ENCODE peak calls at places on chromosomes 6 and 20, in seven cellular contexts. J is CD4-positive, alpha-beta T cell; H is GM10248; Z is H9; I is heart right ventricle; C is fibroblast of lung; F is neural progenitor cell. B is an unnamed sample.

GRCh38 chr6:32198345-32198696 is 5.9 kb upstream of the GPSM3 start:
- DNase-seq in F (no peak), Z (no peak), C (no peak), I (no peak), J (no peak), H (no peak), B (no peak)

GRCh38 chr6:157376241-157376640 is 4.7 kb upstream of the ZDHHC14 start:
- DNase-seq in Z (no peak), I (no peak), J (no peak), H (no peak), C (no peak), F (no peak), B (no peak)

GRCh38 chr20:48921883-48922867 is 664 bp downstream of the ARFGEF2 start:
- DNase-seq in F (no peak), I (peak; percentile 62), Z (no peak), C (peak; percentile 53), H (no peak), J (no peak), B (no peak)

GRCh38 chr6:36373368-36374009 is 14.0 kb downstream of the ETV7 start:
- DNase-seq in F (no peak), H (no peak), J (no peak), Z (no peak), I (no peak), C (no peak), B (no peak)

GRCh38 chr6:89298680-89299450 is 16.2 kb downstream of the GABRR2 start:
- DNase-seq in J (no peak), H (peak; percentile 43), C (peak; percentile 68), Z (no peak), I (no peak), F (no peak), B (no peak)

GRCh38 chr6:38143191-38144154 is 323.9 kb downstream of the ZFAND3 start:
- DNase-seq in C (no peak), Z (no peak), H (no peak), I (no peak), J (no peak), F (no peak), B (no peak)

GRCh38 chr6:162153991-162154390 is 573.6 kb downstream of the PRKN start:
- DNase-seq in J (no peak), F (no peak), C (no peak), I (no peak), Z (no peak), H (no peak), B (no peak)

GRCh38 chr6:8507286-8507685 is 71.9 kb upstream of the SLC35B3 start:
- DNase-seq in H (no peak), F (no peak), I (no peak), J (no peak), Z (no peak), C (no peak), B (no peak)

GRCh38 chr6:73774311-73774766 is 78.3 kb downstream of the CD109 start:
- DNase-seq in C (peak; percentile 91), F (no peak), I (peak; percentile 19), Z (no peak), J (no peak), H (no peak), B (peak; percentile 24)

GRCh38 chr6:163324326-163324927 is 90.1 kb upstream of the QKI start:
- DNase-seq in Z (no peak), J (no peak), I (no peak), C (peak; percentile 56), F (no peak), H (no peak), B (no peak)

GRCh38 chr20:57581202-57582028 is 20.5 kb downstream of the PCK1 start:
- DNase-seq in H (no peak), J (no peak), Z (no peak), I (no peak), C (no peak), F (no peak), B (no peak)

GRCh38 chr6:161954077-161954476 is 680.2 kb upstream of the AGPAT4 start:
- DNase-seq in F (no peak), I (no peak), Z (no peak), H (no peak), J (no peak), C (peak; percentile 51), B (no peak)

GRCh38 chr6:143539106-143539505 is 27.6 kb upstream of the FUCA2 start:
- DNase-seq in Z (no peak), H (no peak), C (no peak), J (no peak), F (no peak), I (no peak), B (no peak)

GRCh38 chr6:85453490-85453889 is 3.6 kb downstream of the NT5E start:
- DNase-seq in Z (no peak), F (no peak), C (no peak), I (no peak), J (no peak), H (no peak), B (no peak)

GRCh38 chr6:56101141-56101553 is 146.2 kb downstream of the COL21A1 start:
- DNase-seq in J (no peak), H (no peak), C (peak; percentile 96), F (no peak), I (no peak), Z (no peak), B (peak; percentile 83)

GRCh38 chr20:30286157-30286556 is 971.3 kb upstream of the DEFB115 start:
- DNase-seq in J (no peak), H (no peak), C (no peak), I (no peak), Z (no peak), F (no peak), B (no peak)

GRCh38 chr6:117266948-117267347 is 1.6 kb downstream of the VGLL2 start:
- DNase-seq in Z (no peak), J (no peak), I (no peak), F (no peak), C (no peak), H (no peak), B (no peak)

GRCh38 chr6:117264487-117265424 is 602 bp upstream of the VGLL2 start:
- DNase-seq in I (no peak), J (no peak), C (peak; percentile 12), H (peak; percentile 47), F (peak; percentile 36), Z (peak; percentile 39), B (no peak)

GRCh38 chr6:117266267-117266797 is 974 bp downstream of the VGLL2 start:
- DNase-seq in Z (no peak), J (no peak), F (peak; percentile 29), C (no peak), I (no peak), H (no peak), B (no peak)

GRCh38 chr6:117263353-117263927 is 1.9 kb upstream of the VGLL2 start:
- DNase-seq in J (no peak), C (no peak), I (no peak), H (peak; percentile 11), Z (no peak), F (no peak), B (no peak)

GRCh38 chr6:117265425-117266266 is at the start of gene VGLL2:
- DNase-seq in Z (peak; percentile 70), C (peak; percentile 49), J (no peak), H (peak; percentile 25), I (peak; percentile 37), F (peak; percentile 87), B (no peak)
- TF ChIP-seq CTCF in Z (no peak), C (no peak), J (no peak), H (no peak), I (peak; percentile 29), F (peak; percentile 30), B (peak; percentile 5)

GRCh38 chr6:29976253-29976587 is 33.9 kb downstream of the HLA-A start:
- DNase-seq in H (no peak), J (no peak), F (no peak), Z (no peak), C (no peak), I (no peak), B (no peak)

GRCh38 chr6:29977425-29977727 is 35.0 kb downstream of the HLA-A start:
- DNase-seq in J (no peak), C (no peak), H (no peak), Z (no peak), I (no peak), F (no peak), B (no peak)

GRCh38 chr6:29974901-29975560 is 32.7 kb downstream of the HLA-A start:
- DNase-seq in J (no peak), I (no peak), C (no peak), H (no peak), Z (peak; percentile 45), F (peak; percentile 42), B (no peak)

GRCh38 chr6:29975561-29975907 is 33.2 kb downstream of the HLA-A start:
- DNase-seq in F (peak; percentile 49), I (no peak), Z (no peak), H (no peak), C (no peak), J (no peak), B (no peak)

DNA sequence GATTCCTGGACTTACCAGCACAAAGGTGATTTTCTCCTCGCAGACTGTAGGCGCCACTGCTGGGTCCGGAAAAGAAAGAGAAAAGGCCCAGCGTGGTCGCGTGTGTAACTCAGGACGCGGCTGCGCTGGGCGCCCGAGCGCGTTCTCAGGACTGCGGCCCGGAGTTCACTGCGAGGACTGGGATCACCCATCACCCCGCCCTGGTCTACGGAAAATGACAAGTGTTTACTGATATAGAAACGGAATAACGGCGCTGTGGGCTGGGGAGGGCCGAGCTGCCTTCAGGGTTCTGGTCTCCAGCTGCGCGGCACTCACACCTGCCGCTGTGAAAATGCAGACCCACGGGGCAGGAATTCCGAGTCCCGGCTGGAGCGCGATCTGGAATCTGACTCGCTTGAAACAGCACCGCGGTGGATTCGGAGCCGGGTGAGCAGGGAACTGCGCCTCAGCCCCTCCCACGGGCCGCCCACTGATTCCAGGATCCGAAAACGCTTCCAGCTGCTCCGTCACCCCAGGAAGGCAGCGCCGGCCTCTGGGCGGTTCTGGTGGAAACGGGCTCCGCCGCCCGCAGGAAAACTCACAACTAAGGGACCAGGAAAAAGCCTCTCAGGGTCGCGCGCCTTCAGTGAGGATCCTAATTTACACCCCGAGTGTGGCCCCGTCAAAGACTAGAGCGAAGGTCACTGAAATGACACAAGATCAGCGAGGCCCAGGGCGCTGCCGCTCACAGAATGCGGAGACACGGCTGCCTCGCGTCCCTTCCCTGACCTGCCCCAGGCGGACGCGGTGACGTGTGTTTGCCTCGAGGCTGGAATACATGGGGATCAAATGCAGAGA is 34.5 kb downstream of the HLA-A start:
- DNase-seq in Z (peak; percentile 74), F (peak; percentile 79), H (peak; percentile 72), I (peak; percentile 89), C (peak; percentile 69), J (peak; percentile 53), B (no peak)
- TF ChIP-seq CTCF in Z (no peak), F (peak; percentile 34), H (peak; percentile 57), I (peak; percentile 44), C (peak; percentile 39), J (peak; percentile 27), B (peak; percentile 50)

GRCh38 chr20:35001596-35002362 is 46.1 kb downstream of the MYH7B start:
- DNase-seq in I (no peak), H (no peak), Z (no peak), C (no peak), J (no peak), F (peak; percentile 56), B (no peak)
- TF ChIP-seq CTCF in I (peak; percentile 18), H (peak; percentile 24), Z (peak; percentile 60), C (no peak), J (no peak), F (peak; percentile 47), B (peak; percentile 11)

DNA sequence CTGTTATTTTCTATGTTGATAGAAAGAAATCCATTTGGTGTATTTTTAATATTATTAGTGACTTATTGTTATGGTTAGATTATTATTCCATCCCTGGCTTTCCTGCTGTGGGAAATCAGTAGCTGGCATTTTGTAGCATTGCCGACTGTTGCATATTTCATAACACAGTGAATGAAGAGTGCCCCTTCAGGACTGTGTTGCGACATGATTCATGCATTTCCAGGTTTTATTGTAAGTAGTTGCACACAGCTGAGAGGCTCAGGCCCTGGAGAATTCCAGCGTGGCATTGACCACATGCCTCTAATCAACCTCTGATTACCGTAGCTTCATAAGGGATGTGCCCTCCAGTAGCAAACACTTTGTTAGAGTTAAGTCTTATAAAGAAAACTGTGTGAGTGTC is 263.9 kb downstream of the FARS2 start:
- DNase-seq in F (no peak), J (no peak), Z (no peak), H (no peak), C (peak; percentile 72), I (no peak), B (peak; percentile 49)
- TF ChIP-seq CTCF in F (no peak), J (no peak), Z (no peak), H (no peak), C (no peak), I (no peak), B (no peak)